ENCODE peak calls at places on chromosomes 5 and 9, in four cellular contexts. U is lower lobe of right lung, B is psoas muscle, H is AG10803. K is an unnamed sample.

GRCh38 chr5:16934123-16934522 is 2.0 kb downstream of the MYO10 start:
- DNase-seq in U (peak), B (peak), H (peak), K (peak)

GRCh38 chr9:1173211-1173610 is 123.1 kb downstream of the DMRT2 start:
- DNase-seq in U (no peak), B (no peak), H (peak), K (no peak)

GRCh38 chr5:13595978-13596377 is 348.5 kb downstream of the DNAH5 start:
- DNase-seq in U (no peak), B (no peak), H (no peak), K (no peak)

GRCh38 chr9:137064027-137064879 is 6.1 kb downstream of the SAPCD2 start:
- DNase-seq in U (peak), B (peak), H (peak), K (peak)

GRCh38 chr5:31767335-31768031 is 128.6 kb downstream of the PDZD2 start:
- DNase-seq in U (no peak), B (no peak), H (no peak), K (no peak)

GRCh38 chr5:150791536-150791935 is 13.0 kb downstream of the SMIM3 start:
- DNase-seq in U (no peak), B (no peak), H (no peak), K (no peak)

GRCh38 chr9:109244179-109245132 is 76.4 kb downstream of the EPB41L4B start:
- DNase-seq in U (peak), B (peak), H (peak), K (peak)

GRCh38 chr9:94922098-94922607 is 195.7 kb downstream of the AOPEP start:
- DNase-seq in U (peak), B (no peak), H (peak), K (no peak)

GRCh38 chr5:107502711-107503110 is 168.0 kb downstream of the EFNA5 start:
- DNase-seq in U (no peak), B (no peak), H (no peak), K (peak)

GRCh38 chr5:82174128-82174918 is 103.8 kb downstream of the RPS23 start:
- DNase-seq in U (peak), B (peak), H (peak), K (peak)

GRCh38 chr9:18566125-18566524 is 92.2 kb downstream of the ADAMTSL1 start:
- DNase-seq in U (no peak), B (no peak), H (peak), K (no peak)

GRCh38 chr5:133373121-133373870 is 239.0 kb downstream of the FSTL4 start:
- DNase-seq in U (no peak), B (no peak), H (peak), K (no peak)

GRCh38 chr9:135343136-135343535 is 136.4 kb upstream of the PPP1R26 start:
- DNase-seq in U (peak), B (no peak), H (no peak), K (no peak)

GRCh38 chr5:120913396-120913795 is 449.3 kb downstream of the PRR16 start:
- DNase-seq in U (no peak), B (no peak), H (no peak), K (no peak)

GRCh38 chr9:75147638-75148037 is 59.3 kb downstream of the OSTF1 start:
- DNase-seq in U (no peak), B (no peak), H (peak), K (no peak)

DNA sequence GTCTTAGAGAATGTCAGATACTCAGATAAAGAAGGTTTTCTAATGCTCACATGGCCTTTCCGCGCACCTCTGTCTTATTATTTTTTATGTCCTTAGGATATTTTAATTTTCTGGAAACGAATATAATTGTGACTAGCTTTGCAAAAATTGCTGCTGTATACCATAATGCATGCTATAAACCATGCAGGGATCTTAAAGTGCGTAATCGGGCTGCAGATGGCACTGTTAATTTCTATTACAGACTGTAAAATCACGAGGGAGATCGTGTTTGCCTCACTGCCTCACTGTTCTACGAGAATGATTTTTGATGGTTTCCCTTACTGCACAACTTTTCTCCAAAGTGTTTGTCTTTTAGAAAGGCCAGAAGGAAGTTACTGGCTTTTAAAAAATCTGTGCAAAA is 356.1 kb downstream of the TUSC1 start:
- DNase-seq in U (no peak), B (no peak), H (no peak), K (no peak)
- TF ChIP-seq CTCF in U (no peak), B (no peak), H (no peak), K (no peak)

DNA sequence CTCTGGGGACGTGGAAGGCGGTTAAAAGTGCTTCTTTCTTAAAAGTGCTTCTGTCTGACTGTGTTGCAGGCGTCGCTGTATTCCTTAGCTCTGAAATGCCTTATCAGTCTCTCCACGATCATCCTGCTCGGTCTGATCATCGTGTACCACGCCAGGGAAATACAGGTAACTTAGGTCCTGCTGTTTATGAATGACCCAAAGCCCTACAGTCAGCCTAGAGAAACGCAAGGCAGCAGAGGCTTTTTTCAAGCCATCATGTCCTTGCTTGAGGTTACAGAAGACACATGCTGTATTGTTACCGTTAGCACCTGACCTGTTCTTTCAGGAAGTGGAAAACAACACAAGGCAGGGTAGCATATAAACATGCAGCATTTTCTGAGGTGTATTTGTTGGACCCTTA is 2.0 kb downstream of the KCNN2 start:
- DNase-seq in U (no peak), B (no peak), H (no peak), K (no peak)
- TF ChIP-seq CTCF in U (no peak), B (no peak), H (no peak), K (no peak)

GRCh38 chr5:156020650-156021049 is 306.3 kb upstream of the SGCD start:
- DNase-seq in U (no peak), B (no peak), H (no peak), K (no peak)

GRCh38 chr5:156019786-156020185 is 307.2 kb upstream of the SGCD start:
- DNase-seq in U (no peak), B (no peak), H (no peak), K (no peak)

GRCh38 chr5:156015137-156015536 is 311.8 kb upstream of the SGCD start:
- DNase-seq in U (no peak), B (no peak), H (no peak), K (no peak)
- TF ChIP-seq CTCF in U (no peak), B (no peak), H (no peak), K (peak)

GRCh38 chr9:74056023-74056422 is 441.1 kb upstream of the RORB start:
- DNase-seq in U (no peak), B (no peak), H (no peak), K (no peak)
- TF ChIP-seq CTCF in U (no peak), B (no peak), H (no peak), K (no peak)

GRCh38 chr9:123102380-123103113 is 69.1 kb downstream of the GPR21 start:
- DNase-seq in U (no peak), B (no peak), H (no peak), K (no peak)
- TF ChIP-seq CTCF in U (peak), B (no peak), H (peak), K (no peak)

K was measured in glutamatergic neuron.